ENCODE peak calls at places on chromosome 1, in five cellular contexts. J, K, D, O and P are unnamed samples.

GRCh38 chr1:228321478-228321877 is 85.2 kb downstream of the TRIM11 start:
- DNase-seq in D (no peak), K (no peak), J (no peak), O (no peak), P (no peak)

GRCh38 chr1:184623404-184623803 is 131.3 kb downstream of the EDEM3 start:
- DNase-seq in J (no peak), O (no peak), D (no peak), K (no peak), P (no peak)

GRCh38 chr1:10561497-10561896 is 86.7 kb downstream of the PEX14 start:
- DNase-seq in J (no peak), D (peak; percentile 44), K (peak; percentile 36), O (no peak), P (no peak)

GRCh38 chr1:205237526-205238484 is 10.1 kb downstream of the TMCC2 start:
- DNase-seq in D (no peak), O (no peak), J (no peak), K (no peak), P (no peak)

GRCh38 chr1:100719490-100719889 is at the start of gene VCAM1:
- DNase-seq in J (peak; percentile 42), D (no peak), K (peak; percentile 43), O (peak; percentile 38), P (no peak)

GRCh38 chr1:7929637-7930036 is 11.0 kb downstream of the TNFRSF9 start:
- DNase-seq in O (no peak), D (no peak), K (no peak), J (no peak), P (no peak)

GRCh38 chr1:234530641-234531040 is 51.7 kb upstream of the TARBP1 start:
- DNase-seq in K (no peak), O (no peak), D (no peak), J (no peak), P (no peak)

GRCh38 chr1:65818966-65819365 is 26.3 kb downstream of the PDE4B start:
- DNase-seq in D (no peak), K (no peak), J (no peak), O (no peak), P (no peak)

GRCh38 chr1:171985639-171986038 is 144.3 kb downstream of the DNM3 start:
- DNase-seq in J (peak; percentile 40), O (peak; percentile 30), K (no peak), D (no peak), P (no peak)

GRCh38 chr1:175338447-175339135 is 146.0 kb upstream of the KIAA0040 start:
- DNase-seq in J (no peak), K (no peak), D (no peak), O (peak; percentile 68), P (no peak)

GRCh38 chr1:25528881-25529517 is 14.4 kb upstream of the LDLRAP1 start:
- DNase-seq in J (no peak), D (no peak), K (no peak), O (no peak), P (no peak)

GRCh38 chr1:37064059-37064458 is 29.7 kb upstream of the GRIK3 start:
- DNase-seq in O (no peak), D (no peak), J (no peak), K (no peak), P (no peak)

GRCh38 chr1:17632106-17632505 is 92.6 kb downstream of the ARHGEF10L start:
- DNase-seq in K (no peak), D (no peak), J (no peak), O (no peak), P (no peak)

GRCh38 chr1:15146142-15146541 is 7.4 kb upstream of the TMEM51 start:
- DNase-seq in K (no peak), O (no peak), D (no peak), J (peak; percentile 70), P (no peak)

GRCh38 chr1:68954841-68955240 is 458.0 kb upstream of the DEPDC1 start:
- DNase-seq in D (peak; percentile 54), O (no peak), K (peak; percentile 51), J (no peak), P (no peak)

GRCh38 chr1:224873645-224874369 is 55.7 kb upstream of the DNAH14 start:
- DNase-seq in J (no peak), K (no peak), D (peak; percentile 83), O (no peak), P (peak; percentile 69)

GRCh38 chr1:211133393-211133840 is 531 bp downstream of the KCNH1 start:
- DNase-seq in O (peak; percentile 16), D (no peak), J (no peak), K (peak; percentile 18), P (no peak)

GRCh38 chr1:214658785-214659184 is 55.8 kb downstream of the CENPF start:
- DNase-seq in J (peak; percentile 41), O (peak; percentile 39), D (peak; percentile 52), K (peak; percentile 51), P (no peak)

GRCh38 chr1:219050268-219050917 is 123.3 kb upstream of the LYPLAL1 start:
- DNase-seq in D (no peak), K (no peak), J (no peak), O (no peak), P (no peak)

GRCh38 chr1:219049411-219049943 is 124.2 kb upstream of the LYPLAL1 start:
- DNase-seq in D (peak; percentile 3), K (no peak), O (no peak), J (no peak), P (no peak)
- H3K4me3 ChIP-seq in D (no peak overlapping the region), K (no peak overlapping the region), O (no peak overlapping the region), J (no peak overlapping the region), P (no peak overlapping the region)

DNA sequence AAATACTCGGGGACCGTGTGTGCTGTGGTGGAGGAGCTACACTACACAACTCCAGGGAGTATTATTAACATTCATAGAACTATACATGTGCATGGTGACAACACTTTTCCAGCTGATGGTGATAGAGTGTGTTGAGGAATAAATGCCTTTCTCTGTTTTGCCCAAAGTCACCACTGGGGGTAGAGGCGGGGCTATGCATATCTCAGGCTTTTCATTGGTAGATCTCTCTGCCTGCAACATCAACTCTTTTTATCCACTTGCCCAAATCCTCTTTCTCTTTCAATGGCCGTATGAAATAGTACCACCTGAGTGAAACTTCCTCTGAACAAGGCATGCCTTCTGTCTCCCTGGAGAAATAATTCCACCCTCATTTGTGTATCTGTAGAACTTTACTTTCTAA is 107.0 kb upstream of the C8B start:
- DNase-seq in K (no peak), J (no peak), O (no peak), D (peak; percentile 1), P (no peak)
- TF ChIP-seq CTCF in K (no peak), J (no peak), O (no peak), D (peak; percentile 22), P (no peak)

GRCh38 chr1:39105841-39106765 is 80.0 kb downstream of the NDUFS5 start:
- DNase-seq in O (peak; percentile 66), K (peak; percentile 51), J (peak; percentile 76), D (peak; percentile 51), P (no peak)

GRCh38 chr1:39104158-39105060 is 78.3 kb downstream of the NDUFS5 start:
- DNase-seq in O (peak; percentile 49), D (peak; percentile 33), K (no peak), J (peak; percentile 55), P (no peak)

GRCh38 chr1:39105061-39105840 is 79.1 kb downstream of the NDUFS5 start:
- DNase-seq in O (peak; percentile 61), K (peak; percentile 68), D (peak; percentile 45), J (peak; percentile 79), P (no peak)

GRCh38 chr1:39102537-39103320 is 76.6 kb downstream of the NDUFS5 start:
- DNase-seq in J (no peak), K (peak; percentile 84), O (peak; percentile 37), D (peak; percentile 82), P (no peak)

GRCh38 chr1:39103321-39104157 is 77.4 kb downstream of the NDUFS5 start:
- DNase-seq in O (no peak), J (no peak), D (peak; percentile 85), K (peak; percentile 62), P (no peak)
- H3K4me3 ChIP-seq in O (no peak overlapping the region), J (no peak overlapping the region), D (no peak overlapping the region), K (no peak overlapping the region), P (no peak overlapping the region)

DNA sequence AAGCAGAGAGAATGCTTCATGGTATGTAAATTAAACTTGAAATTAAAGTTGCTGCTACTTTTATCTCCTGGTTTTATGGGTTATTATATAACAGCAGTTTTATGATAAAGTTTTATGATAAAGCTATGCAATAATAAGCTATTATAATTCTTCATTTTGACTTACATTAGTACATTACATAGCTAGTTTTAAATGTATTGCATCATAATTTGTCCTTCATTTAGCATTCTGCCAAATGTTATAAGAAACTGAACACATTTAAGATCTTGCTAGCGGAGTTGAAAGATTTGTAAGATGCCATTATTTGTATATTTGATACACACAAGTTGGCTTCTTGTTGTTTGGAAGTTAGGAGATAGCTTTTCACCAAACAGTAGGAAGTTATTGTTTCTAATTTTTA is 101.6 kb downstream of the LRRC40 start:
- DNase-seq in J (no peak), K (no peak), O (no peak), D (no peak), P (no peak)
- TF ChIP-seq CTCF in J (no peak), K (no peak), O (no peak), D (no peak), P (no peak)